ENCODE peak calls at places on chromosomes 5 and 9, in six cellular contexts. G is cardiac fibroblast, L is Caco-2, U is M059J, V is uterus, X is NCI-H1092 treated with DMSO at 0.1 percent for 48 hours. I is an unnamed sample.
A peak's percentile ranks its signal among the peaks of the same experiment; 100 is the strongest.

GRCh38 chr5:147957906-147958305 is 51.6 kb upstream of the C5orf46 start:
- DNase-seq in X (no peak), V (no peak), L (no peak), G (no peak), U (no peak), I (no peak)

GRCh38 chr9:120921751-120922181 is 4.8 kb downstream of the TRAF1 start:
- DNase-seq in V (no peak), X (no peak), L (no peak), G (no peak), U (no peak), I (no peak)

GRCh38 chr5:40554048-40554447 is 125.7 kb upstream of the PTGER4 start:
- DNase-seq in V (no peak), L (no peak), X (no peak), G (no peak), U (no peak), I (no peak)

GRCh38 chr5:132497488-132497997 is 7.0 kb upstream of the IRF1 start:
- DNase-seq in L (peak; percentile 88), G (peak; percentile 93), V (peak; percentile 80), U (peak; percentile 98), X (no peak), I (peak; percentile 95)

GRCh38 chr9:116055536-116055935 is 98.1 kb upstream of the PAPPA start:
- DNase-seq in U (peak; percentile 24), V (no peak), L (no peak), X (no peak), G (peak; percentile 41), I (no peak)

GRCh38 chr5:41772071-41772470 is 98.2 kb downstream of the OXCT1 start:
- DNase-seq in G (no peak), U (no peak), L (no peak), X (peak; percentile 17), V (no peak), I (no peak)

GRCh38 chr9:115237383-115238087 is 119.6 kb upstream of the TNC start:
- DNase-seq in X (no peak), L (no peak), V (peak; percentile 43), U (no peak), G (peak; percentile 9), I (peak; percentile 33)

GRCh38 chr5:68015933-68016332 is 199.6 kb upstream of the PIK3R1 start:
- DNase-seq in G (no peak), V (no peak), L (no peak), X (no peak), U (no peak), I (no peak)

GRCh38 chr5:158234323-158235158 is 375.6 kb upstream of the CLINT1 start:
- DNase-seq in U (peak; percentile 3), L (no peak), V (no peak), G (no peak), X (peak; percentile 6), I (no peak)

GRCh38 chr9:16671591-16672137 is 198.8 kb downstream of the BNC2 start:
- DNase-seq in U (peak; percentile 90), V (no peak), L (no peak), G (peak; percentile 91), X (peak; percentile 72), I (peak; percentile 33)

GRCh38 chr5:64347308-64347707 is 158.5 kb upstream of the RGS7BP start:
- DNase-seq in V (no peak), X (no peak), U (no peak), L (no peak), G (peak; percentile 2), I (no peak)

GRCh38 chr9:445033-445432 is 230.4 kb downstream of the DOCK8 start:
- DNase-seq in X (no peak), G (peak; percentile 18), V (peak; percentile 66), U (peak; percentile 50), L (no peak), I (peak; percentile 10)

GRCh38 chr9:132235894-132236661 is 74.2 kb downstream of the NTNG2 start:
- DNase-seq in V (peak; percentile 72), U (peak; percentile 68), L (peak; percentile 78), X (peak; percentile 50), G (peak; percentile 72), I (peak; percentile 87)

GRCh38 chr9:104300125-104300524 is 203.9 kb upstream of the OR13F1 start:
- DNase-seq in G (no peak), V (no peak), X (no peak), L (no peak), U (no peak), I (no peak)

GRCh38 chr9:135605238-135605781 is 34.0 kb downstream of the GLT6D1 start:
- DNase-seq in G (no peak), U (no peak), V (no peak), X (no peak), L (no peak), I (peak; percentile 3)

GRCh38 chr5:119363936-119364335 is 8.1 kb downstream of the TNFAIP8 start:
- DNase-seq in X (no peak), L (no peak), G (no peak), U (no peak), V (no peak), I (no peak)

GRCh38 chr5:67381240-67381875 is 184.8 kb upstream of the CD180 start:
- DNase-seq in L (no peak), G (no peak), V (no peak), X (no peak), U (no peak), I (no peak)

GRCh38 chr5:115456056-115456455 is 88.5 kb downstream of the FEM1C start:
- DNase-seq in X (no peak), U (no peak), L (no peak), V (no peak), G (peak; percentile 83), I (no peak)

GRCh38 chr5:128252794-128253193 is 169.2 kb downstream of the SLC12A2 start:
- DNase-seq in L (no peak), V (no peak), X (no peak), G (peak; percentile 68), U (no peak), I (peak; percentile 13)

GRCh38 chr9:99118782-99119466 is 14.0 kb downstream of the TGFBR1 start:
- DNase-seq in G (no peak), V (no peak), X (no peak), L (no peak), U (no peak), I (no peak)

GRCh38 chr5:151298063-151298462 is 5.5 kb downstream of the SLC36A3 start:
- DNase-seq in L (peak; percentile 75), X (no peak), U (no peak), G (no peak), V (no peak), I (peak; percentile 80)

GRCh38 chr9:125479846-125480615 is 218.4 kb downstream of the GAPVD1 start:
- DNase-seq in G (no peak), V (no peak), U (no peak), L (no peak), X (no peak), I (no peak)

GRCh38 chr5:56335212-56335611 is 102.1 kb upstream of the ANKRD55 start:
- DNase-seq in L (no peak), X (no peak), V (no peak), U (no peak), G (no peak), I (no peak)

GRCh38 chr5:2254404-2254803 is 371.7 kb upstream of the IRX4 start:
- DNase-seq in V (no peak), L (no peak), X (no peak), G (no peak), U (no peak), I (no peak)

GRCh38 chr9:128254855-128255759 is 20.7 kb downstream of the GOLGA2 start:
- DNase-seq in U (peak; percentile 59), X (peak; percentile 5), G (peak; percentile 58), L (peak; percentile 70), V (peak; percentile 46), I (peak; percentile 87)

GRCh38 chr5:56711191-56711590 is 104.2 kb upstream of the MAP3K1 start:
- DNase-seq in L (no peak), V (no peak), G (peak; percentile 28), X (no peak), U (peak; percentile 90), I (no peak)

GRCh38 chr9:110316255-110316921 is 21.3 kb downstream of the TXNDC8 start:
- DNase-seq in G (peak; percentile 31), U (no peak), L (no peak), V (no peak), X (no peak), I (no peak)

GRCh38 chr5:178626484-178627258 is at the start of gene CLK4:
- DNase-seq in V (peak; percentile 94), L (peak; percentile 95), U (peak; percentile 88), G (peak; percentile 94), X (peak; percentile 82), I (peak; percentile 98)

GRCh38 chr9:17422994-17423680 is 155.7 kb upstream of the SH3GL2 start:
- DNase-seq in G (no peak), X (peak; percentile 35), L (no peak), V (no peak), U (peak; percentile 78), I (no peak)

GRCh38 chr5:82591021-82591515 is 312.9 kb upstream of the RPS23 start:
- DNase-seq in V (no peak), G (peak; percentile 41), L (no peak), U (no peak), X (no peak), I (no peak)

GRCh38 chr5:318341-318897 is 3.1 kb upstream of the AHRR start:
- DNase-seq in V (no peak), G (peak; percentile 28), U (peak; percentile 95), X (no peak), L (no peak), I (peak; percentile 54)

GRCh38 chr5:154756871-154757646 is 1.9 kb downstream of the LARP1 start:
- DNase-seq in G (peak; percentile 37), U (peak; percentile 38), L (peak; percentile 61), V (peak; percentile 56), X (no peak), I (peak; percentile 73)

GRCh38 chr5:124193371-124193789 is 553.1 kb downstream of the ZNF608 start:
- DNase-seq in V (no peak), L (no peak), X (peak; percentile 6), U (no peak), G (peak; percentile 82), I (peak; percentile 38)

GRCh38 chr9:130715270-130716077 is 21.9 kb downstream of the EXOSC2 start:
- DNase-seq in L (no peak), X (no peak), V (no peak), G (peak; percentile 62), U (peak; percentile 37), I (peak; percentile 16)

GRCh38 chr5:6889030-6889429 is 175.8 kb downstream of the TENT4A start:
- DNase-seq in G (no peak), U (no peak), X (no peak), L (no peak), V (no peak), I (no peak)

GRCh38 chr5:16992444-16992843 is 56.4 kb upstream of the MYO10 start:
- DNase-seq in X (no peak), V (no peak), L (no peak), U (peak; percentile 88), G (peak; percentile 48), I (no peak)

GRCh38 chr9:134316444-134317160 is 9.7 kb upstream of the RXRA start:
- DNase-seq in V (no peak), L (no peak), U (peak; percentile 72), X (no peak), G (no peak), I (no peak)

GRCh38 chr5:160378325-160378724 is 7.9 kb upstream of the C1QTNF2 start:
- DNase-seq in L (no peak), V (no peak), U (no peak), G (no peak), X (no peak), I (no peak)

GRCh38 chr5:31617867-31618266 is 21.1 kb upstream of the PDZD2 start:
- DNase-seq in G (no peak), U (no peak), X (no peak), V (no peak), L (no peak), I (no peak)

I was measured in GM03348.